ENCODE peak calls at places on chromosomes 7 and 10, in ten cellular contexts. V is uterus, Z is spleen, U is ovary, L is testis, M is HCT116, N is prostate gland, E is tibial nerve, C is endothelial cell of umbilical vein, I is IMR-90. O is an unnamed sample.

GRCh38 chr10:119416855-119417254 is 125.7 kb downstream of the RGS10 start:
- DNase-seq in V (peak; percentile 60), Z (peak; percentile 92), U (peak; percentile 45), L (peak; percentile 72), M (peak; percentile 58), N (peak; percentile 27), E (peak; percentile 59), C (peak; percentile 52), I (peak; percentile 60), O (no peak)

GRCh38 chr10:132062181-132062515 is 3.6 kb upstream of the JAKMIP3 start:
- DNase-seq in V (no peak), Z (no peak), U (no peak), L (no peak), M (no peak), N (no peak), E (no peak), C (no peak), I (no peak), O (peak; percentile 33)

GRCh38 chr7:114370177-114370576 is 44.4 kb upstream of the FOXP2 start:
- DNase-seq in V (no peak), Z (no peak), U (no peak), L (no peak), M (no peak), N (no peak), E (no peak), C (no peak), I (no peak), O (no peak)

GRCh38 chr7:30778246-30779025 is 7.2 kb downstream of the MINDY4 start:
- DNase-seq in V (no peak), Z (no peak), U (no peak), L (no peak), M (no peak), N (peak; percentile 36), E (no peak), C (no peak), I (peak; percentile 52), O (no peak)

GRCh38 chr10:101446947-101447346 is 93.0 kb downstream of the BTRC start:
- DNase-seq in V (no peak), Z (no peak), U (no peak), L (no peak), M (no peak), N (no peak), E (no peak), C (no peak), I (no peak), O (no peak)

GRCh38 chr10:21516270-21517131 is 9.0 kb downstream of the SKIDA1 start:
- DNase-seq in V (peak; percentile 46), Z (peak; percentile 89), U (peak; percentile 64), L (peak; percentile 80), M (no peak), N (peak; percentile 57), E (no peak), C (peak; percentile 53), I (peak; percentile 78), O (no peak)

GRCh38 chr7:50640256-50640655 is 75.1 kb upstream of the DDC start:
- DNase-seq in V (no peak), Z (no peak), U (no peak), L (no peak), M (no peak), N (no peak), E (no peak), C (no peak), I (no peak), O (no peak)

GRCh38 chr7:41911792-41912191 is 208.9 kb upstream of the INHBA start:
- DNase-seq in V (no peak), Z (no peak), U (no peak), L (no peak), M (no peak), N (no peak), E (no peak), C (peak; percentile 17), I (peak; percentile 95), O (no peak)

GRCh38 chr7:82264752-82265305 is 178.7 kb downstream of the CACNA2D1 start:
- DNase-seq in V (no peak), Z (no peak), U (no peak), L (no peak), M (no peak), N (no peak), E (no peak), C (no peak), I (no peak), O (no peak)

GRCh38 chr10:112389147-112389822 is 15.4 kb downstream of the ACSL5 start:
- DNase-seq in V (no peak), Z (no peak), U (no peak), L (no peak), M (peak; percentile 99), N (no peak), E (no peak), C (peak; percentile 85), I (peak; percentile 77), O (no peak)

GRCh38 chr7:91228327-91228726 is 35.9 kb upstream of the FZD1 start:
- DNase-seq in V (no peak), Z (no peak), U (no peak), L (no peak), M (no peak), N (no peak), E (no peak), C (peak; percentile 53), I (peak; percentile 68), O (no peak)

GRCh38 chr7:75866497-75867389 is 12.1 kb upstream of the RHBDD2 start:
- DNase-seq in V (peak; percentile 41), Z (peak; percentile 82), U (no peak), L (peak; percentile 69), M (peak; percentile 48), N (peak; percentile 55), E (peak; percentile 56), C (peak; percentile 66), I (peak; percentile 65), O (peak; percentile 32)

GRCh38 chr10:111128331-111129167 is 51.7 kb downstream of the ADRA2A start:
- DNase-seq in V (no peak), Z (no peak), U (no peak), L (no peak), M (peak; percentile 75), N (no peak), E (no peak), C (no peak), I (peak; percentile 12), O (no peak)

GRCh38 chr10:57696641-57697040 is 571.1 kb downstream of the IPMK start:
- DNase-seq in V (no peak), Z (no peak), U (no peak), L (no peak), M (no peak), N (no peak), E (no peak), C (no peak), I (peak; percentile 82), O (no peak)
- H3K4me1 ChIP-seq in V (no peaks in the 10 kb centered on the region), Z (no peaks in the 10 kb centered on the region), U (no peaks in the 10 kb centered on the region), L (no peaks in the 10 kb centered on the region), M (no peaks in the 10 kb centered on the region), N (no peaks in the 10 kb centered on the region), E (no peaks in the 10 kb centered on the region), C (no peaks in the 10 kb centered on the region), I (peaks cover 4% of the 10 kb centered on the region), O (no peaks in the 10 kb centered on the region)

DNA sequence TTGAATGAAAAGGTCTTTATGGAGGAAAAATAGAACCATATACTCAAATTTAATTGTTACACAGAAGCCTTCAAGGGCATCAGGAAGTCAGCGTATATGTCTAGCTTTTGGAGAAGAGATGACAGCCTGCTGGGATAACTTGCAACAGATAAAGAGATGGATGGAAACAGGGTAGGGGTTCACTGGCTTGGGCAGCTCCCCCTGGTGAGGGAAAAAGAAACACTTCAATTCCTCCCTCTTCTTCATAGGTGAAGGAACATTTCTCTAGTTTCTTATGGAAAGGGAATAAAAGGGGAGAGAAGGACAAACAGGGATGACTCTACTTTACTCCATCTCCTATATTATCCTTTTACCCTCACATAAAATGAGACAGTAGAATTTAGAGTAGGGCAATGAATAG is 635.7 kb downstream of the PHTF2 start:
- DNase-seq in V (no peak), Z (no peak), U (no peak), L (no peak), M (no peak), N (no peak), E (no peak), C (no peak), I (no peak), O (no peak)
- H3K27me3 ChIP-seq in V (no peaks in the 10 kb centered on the region), Z (no peaks in the 10 kb centered on the region), U (no peaks in the 10 kb centered on the region), L (no peaks in the 10 kb centered on the region), M (peaks cover 28% of the 10 kb centered on the region), N (no peaks in the 10 kb centered on the region), E (no peaks in the 10 kb centered on the region), C (no peaks in the 10 kb centered on the region), I (no peaks in the 10 kb centered on the region), O (no peaks in the 10 kb centered on the region)

GRCh38 chr7:26179826-26180497 is 20.6 kb downstream of the HNRNPA2B1 start:
- DNase-seq in V (no peak), Z (no peak), U (no peak), L (no peak), M (no peak), N (no peak), E (no peak), C (no peak), I (no peak), O (no peak)

GRCh38 chr7:26181474-26182227 is 18.9 kb downstream of the HNRNPA2B1 start:
- DNase-seq in V (no peak), Z (no peak), U (no peak), L (no peak), M (no peak), N (no peak), E (no peak), C (no peak), I (no peak), O (no peak)

GRCh38 chr7:26182283-26182682 is 18.3 kb downstream of the HNRNPA2B1 start:
- DNase-seq in V (peak; percentile 42), Z (no peak), U (no peak), L (no peak), M (no peak), N (no peak), E (no peak), C (no peak), I (no peak), O (no peak)

GRCh38 chr7:26179422-26179821 is 21.1 kb downstream of the HNRNPA2B1 start:
- DNase-seq in V (no peak), Z (no peak), U (no peak), L (no peak), M (no peak), N (no peak), E (no peak), C (no peak), I (no peak), O (no peak)

GRCh38 chr7:26180792-26181198 is 19.8 kb downstream of the HNRNPA2B1 start:
- DNase-seq in V (no peak), Z (no peak), U (no peak), L (no peak), M (no peak), N (no peak), E (no peak), C (no peak), I (no peak), O (no peak)
- TF ChIP-seq POLR2A in V (no peak), Z (no peak), U (no peak), L (no peak), M (no peak), N (no peak), E (no peak), C (no peak), I (no peak), O (no peak)

DNA sequence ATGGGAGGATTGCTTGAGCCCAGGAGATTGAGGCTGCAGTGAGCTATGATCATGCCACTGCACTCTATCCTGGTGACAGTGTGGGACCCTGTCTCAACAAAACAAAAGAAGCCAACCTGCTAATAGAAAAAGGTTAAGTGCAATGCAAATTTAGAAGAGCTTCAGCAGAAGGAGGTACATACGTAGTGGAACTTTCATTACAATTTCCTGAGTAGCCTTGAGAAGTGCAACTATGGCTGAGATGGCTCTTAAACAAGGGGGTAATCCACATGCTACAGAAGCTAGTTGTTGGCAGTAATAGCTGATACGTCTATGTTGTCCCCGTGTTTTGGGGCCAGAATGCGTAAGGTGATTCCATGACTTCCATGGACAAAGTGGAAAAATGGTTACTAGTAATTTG is 10.7 kb upstream of the NT5C3A start:
- DNase-seq in V (no peak), Z (no peak), U (no peak), L (no peak), M (no peak), N (no peak), E (no peak), C (no peak), I (no peak), O (no peak)
- H3K4me1 ChIP-seq in V (no peaks in the 10 kb centered on the region), Z (peaks cover 8% of the 10 kb centered on the region), U (no peaks in the 10 kb centered on the region), L (no peaks in the 10 kb centered on the region), M (no peaks in the 10 kb centered on the region), N (no peaks in the 10 kb centered on the region), E (no peaks in the 10 kb centered on the region), C (peaks cover 10% of the 10 kb centered on the region), I (peaks cover 8% of the 10 kb centered on the region), O (no peaks in the 10 kb centered on the region)